ENCODE peak calls at places on chromosomes 13 and 19, in eight cellular contexts. One of them, this sample, is unnamed.

GRCh38 chr19:9061879-9062278 is 25.0 kb upstream of the OR1M1 start:
- DNase-seq in CD8-positive, alpha-beta T cell: no peak
- DNase-seq in right cardiac atrium: no peak
- DNase-seq in GM23248: no peak
- DNase-seq in heart right ventricle: no peak
- DNase-seq in SK-N-SH: no peak
- DNase-seq in left ventricle myocardium inferior: no peak
- DNase-seq in fibroblast of lung: no peak
- DNase-seq in this sample: no peak

GRCh38 chr19:49676136-49676689 is 858 bp upstream of the PRMT1 start:
- DNase-seq in left ventricle myocardium inferior: peak; percentile 86
- DNase-seq in right cardiac atrium: peak; percentile 91
- DNase-seq in CD8-positive, alpha-beta T cell: peak; percentile 44
- DNase-seq in GM23248: peak; percentile 93
- DNase-seq in SK-N-SH: peak; percentile 83
- DNase-seq in fibroblast of lung: peak; percentile 97
- DNase-seq in heart right ventricle: peak; percentile 80
- DNase-seq in this sample: peak; percentile 83

GRCh38 chr13:32846556-32846955 is 169.7 kb upstream of the KL start:
- DNase-seq in SK-N-SH: no peak
- DNase-seq in GM23248: no peak
- DNase-seq in fibroblast of lung: no peak
- DNase-seq in CD8-positive, alpha-beta T cell: no peak
- DNase-seq in left ventricle myocardium inferior: no peak
- DNase-seq in right cardiac atrium: no peak
- DNase-seq in heart right ventricle: no peak
- DNase-seq in this sample: no peak

GRCh38 chr19:29489182-29489951 is 36.4 kb upstream of the VSTM2B start:
- DNase-seq in right cardiac atrium: no peak
- DNase-seq in SK-N-SH: no peak
- DNase-seq in heart right ventricle: no peak
- DNase-seq in left ventricle myocardium inferior: no peak
- DNase-seq in GM23248: no peak
- DNase-seq in fibroblast of lung: no peak
- DNase-seq in CD8-positive, alpha-beta T cell: no peak
- DNase-seq in this sample: peak; percentile 25

GRCh38 chr13:102643656-102644055 is 46.9 kb downstream of the TPP2 start:
- DNase-seq in right cardiac atrium: no peak
- DNase-seq in heart right ventricle: no peak
- DNase-seq in SK-N-SH: no peak
- DNase-seq in left ventricle myocardium inferior: no peak
- DNase-seq in GM23248: no peak
- DNase-seq in CD8-positive, alpha-beta T cell: no peak
- DNase-seq in fibroblast of lung: no peak
- DNase-seq in this sample: no peak

GRCh38 chr19:49338691-49339363 is 3.6 kb downstream of the CD37 start:
- DNase-seq in CD8-positive, alpha-beta T cell: no peak
- DNase-seq in fibroblast of lung: peak; percentile 19
- DNase-seq in heart right ventricle: peak; percentile 73
- DNase-seq in right cardiac atrium: peak; percentile 89
- DNase-seq in GM23248: peak; percentile 55
- DNase-seq in left ventricle myocardium inferior: peak; percentile 75
- DNase-seq in SK-N-SH: peak; percentile 68
- DNase-seq in this sample: peak; percentile 58

GRCh38 chr13:113742000-113742441 is 17.0 kb upstream of the TMEM255B start:
- DNase-seq in CD8-positive, alpha-beta T cell: peak; percentile 8
- DNase-seq in heart right ventricle: no peak
- DNase-seq in fibroblast of lung: peak; percentile 78
- DNase-seq in GM23248: peak; percentile 84
- DNase-seq in SK-N-SH: peak; percentile 82
- DNase-seq in right cardiac atrium: peak; percentile 80
- DNase-seq in left ventricle myocardium inferior: no peak
- DNase-seq in this sample: no peak

GRCh38 chr19:13267131-13267530 is 116.9 kb downstream of the IER2 start:
- DNase-seq in right cardiac atrium: no peak
- DNase-seq in GM23248: no peak
- DNase-seq in left ventricle myocardium inferior: no peak
- DNase-seq in fibroblast of lung: no peak
- DNase-seq in SK-N-SH: no peak
- DNase-seq in heart right ventricle: no peak
- DNase-seq in CD8-positive, alpha-beta T cell: no peak
- DNase-seq in this sample: no peak

GRCh38 chr19:42568006-42568405 is 26.7 kb downstream of the CEACAM8 start:
- DNase-seq in right cardiac atrium: no peak
- DNase-seq in fibroblast of lung: no peak
- DNase-seq in heart right ventricle: no peak
- DNase-seq in GM23248: no peak
- DNase-seq in SK-N-SH: no peak
- DNase-seq in left ventricle myocardium inferior: no peak
- DNase-seq in CD8-positive, alpha-beta T cell: no peak
- DNase-seq in this sample: no peak

GRCh38 chr13:101917475-101917810 is 465.0 kb downstream of the ITGBL1 start:
- DNase-seq in GM23248: no peak
- DNase-seq in left ventricle myocardium inferior: no peak
- DNase-seq in right cardiac atrium: no peak
- DNase-seq in CD8-positive, alpha-beta T cell: no peak
- DNase-seq in heart right ventricle: no peak
- DNase-seq in fibroblast of lung: no peak
- DNase-seq in SK-N-SH: peak; percentile 54
- DNase-seq in this sample: no peak

GRCh38 chr13:44373601-44374347 is at the start of gene SERP2:
- DNase-seq in SK-N-SH: peak; percentile 97
- DNase-seq in heart right ventricle: peak; percentile 46
- DNase-seq in CD8-positive, alpha-beta T cell: no peak
- DNase-seq in fibroblast of lung: peak; percentile 46
- DNase-seq in right cardiac atrium: peak; percentile 77
- DNase-seq in GM23248: peak; percentile 43
- DNase-seq in left ventricle myocardium inferior: peak; percentile 42
- DNase-seq in this sample: no peak

GRCh38 chr19:17687857-17688784 is at the start of gene UNC13A:
- DNase-seq in right cardiac atrium: peak; percentile 77
- DNase-seq in fibroblast of lung: peak; percentile 20
- DNase-seq in SK-N-SH: peak; percentile 96
- DNase-seq in heart right ventricle: peak; percentile 56
- DNase-seq in GM23248: peak; percentile 58
- DNase-seq in left ventricle myocardium inferior: peak; percentile 40
- DNase-seq in CD8-positive, alpha-beta T cell: peak; percentile 1
- DNase-seq in this sample: no peak

GRCh38 chr19:47473336-47473735 is 1.6 kb upstream of the SLC8A2 start:
- DNase-seq in SK-N-SH: no peak
- DNase-seq in left ventricle myocardium inferior: no peak
- DNase-seq in GM23248: no peak
- DNase-seq in fibroblast of lung: no peak
- DNase-seq in right cardiac atrium: no peak
- DNase-seq in heart right ventricle: no peak
- DNase-seq in CD8-positive, alpha-beta T cell: no peak
- DNase-seq in this sample: no peak

GRCh38 chr19:58056261-58056660 is 2.8 kb upstream of the ZNF135 start:
- DNase-seq in right cardiac atrium: no peak
- DNase-seq in CD8-positive, alpha-beta T cell: no peak
- DNase-seq in heart right ventricle: no peak
- DNase-seq in fibroblast of lung: no peak
- DNase-seq in left ventricle myocardium inferior: no peak
- DNase-seq in SK-N-SH: no peak
- DNase-seq in GM23248: no peak
- DNase-seq in this sample: no peak

GRCh38 chr19:28406237-28406596 is 806.7 kb downstream of the UQCRFS1 start:
- DNase-seq in right cardiac atrium: no peak
- DNase-seq in fibroblast of lung: no peak
- DNase-seq in left ventricle myocardium inferior: no peak
- DNase-seq in SK-N-SH: no peak
- DNase-seq in GM23248: no peak
- DNase-seq in heart right ventricle: no peak
- DNase-seq in CD8-positive, alpha-beta T cell: no peak
- DNase-seq in this sample: no peak

GRCh38 chr19:5001547-5002131 is 32.7 kb downstream of the KDM4B start:
- DNase-seq in SK-N-SH: peak; percentile 69
- DNase-seq in left ventricle myocardium inferior: no peak
- DNase-seq in heart right ventricle: no peak
- DNase-seq in GM23248: peak; percentile 81
- DNase-seq in fibroblast of lung: peak; percentile 63
- DNase-seq in CD8-positive, alpha-beta T cell: peak; percentile 4
- DNase-seq in right cardiac atrium: peak; percentile 25
- DNase-seq in this sample: no peak

GRCh38 chr19:42176649-42176989 is 40.9 kb downstream of the DEDD2 start:
- DNase-seq in CD8-positive, alpha-beta T cell: no peak
- DNase-seq in fibroblast of lung: no peak
- DNase-seq in right cardiac atrium: no peak
- DNase-seq in SK-N-SH: peak; percentile 82
- DNase-seq in heart right ventricle: no peak
- DNase-seq in GM23248: peak; percentile 75
- DNase-seq in left ventricle myocardium inferior: no peak
- DNase-seq in this sample: no peak

GRCh38 chr13:49681837-49682236 is 9.4 kb downstream of the EBPL start:
- DNase-seq in SK-N-SH: no peak
- DNase-seq in left ventricle myocardium inferior: no peak
- DNase-seq in fibroblast of lung: peak; percentile 15
- DNase-seq in right cardiac atrium: no peak
- DNase-seq in heart right ventricle: no peak
- DNase-seq in CD8-positive, alpha-beta T cell: no peak
- DNase-seq in GM23248: peak; percentile 39
- DNase-seq in this sample: no peak

GRCh38 chr19:7921302-7921954 is 1.3 kb downstream of the SNAPC2 start:
- DNase-seq in GM23248: no peak
- DNase-seq in CD8-positive, alpha-beta T cell: no peak
- DNase-seq in heart right ventricle: no peak
- DNase-seq in right cardiac atrium: no peak
- DNase-seq in fibroblast of lung: no peak
- DNase-seq in SK-N-SH: no peak
- DNase-seq in left ventricle myocardium inferior: no peak
- DNase-seq in this sample: no peak

GRCh38 chr19:7920520-7921301 is 573 bp downstream of the SNAPC2 start:
- DNase-seq in SK-N-SH: peak; percentile 97
- DNase-seq in right cardiac atrium: peak; percentile 100
- DNase-seq in heart right ventricle: peak; percentile 100
- DNase-seq in CD8-positive, alpha-beta T cell: peak; percentile 100
- DNase-seq in fibroblast of lung: peak; percentile 98
- DNase-seq in GM23248: peak; percentile 100
- DNase-seq in left ventricle myocardium inferior: peak; percentile 100
- DNase-seq in this sample: peak; percentile 100

GRCh38 chr19:7923295-7924191 is 2.4 kb downstream of the CTXN1 start:
- DNase-seq in fibroblast of lung: no peak
- DNase-seq in left ventricle myocardium inferior: no peak
- DNase-seq in SK-N-SH: no peak
- DNase-seq in heart right ventricle: no peak
- DNase-seq in right cardiac atrium: peak; percentile 58
- DNase-seq in GM23248: no peak
- DNase-seq in CD8-positive, alpha-beta T cell: no peak
- DNase-seq in this sample: no peak

GRCh38 chr19:7922841-7923205 is 2.7 kb downstream of the SNAPC2 start:
- DNase-seq in right cardiac atrium: peak; percentile 60
- DNase-seq in fibroblast of lung: no peak
- DNase-seq in GM23248: no peak
- DNase-seq in CD8-positive, alpha-beta T cell: no peak
- DNase-seq in SK-N-SH: no peak
- DNase-seq in left ventricle myocardium inferior: no peak
- DNase-seq in heart right ventricle: no peak
- DNase-seq in this sample: no peak

GRCh38 chr19:7921955-7922840 is 2.1 kb downstream of the SNAPC2 start:
- DNase-seq in left ventricle myocardium inferior: no peak
- DNase-seq in fibroblast of lung: no peak
- DNase-seq in heart right ventricle: no peak
- DNase-seq in SK-N-SH: no peak
- DNase-seq in CD8-positive, alpha-beta T cell: no peak
- DNase-seq in GM23248: no peak
- DNase-seq in right cardiac atrium: peak; percentile 59
- DNase-seq in this sample: no peak
- H3K4me3 ChIP-seq in left ventricle myocardium inferior: peak overlapping the region; percentile 81
- H3K4me3 ChIP-seq in fibroblast of lung: no peak overlapping the region
- H3K4me3 ChIP-seq in heart right ventricle: peak overlapping the region; percentile 74
- H3K4me3 ChIP-seq in SK-N-SH: peak overlapping the region; percentile 50
- H3K4me3 ChIP-seq in CD8-positive, alpha-beta T cell: no peak overlapping the region
- H3K4me3 ChIP-seq in GM23248: peak overlapping the region; percentile 80
- H3K4me3 ChIP-seq in right cardiac atrium: no peak overlapping the region
- H3K4me3 ChIP-seq in this sample: peak overlapping the region; percentile 72

DNA sequence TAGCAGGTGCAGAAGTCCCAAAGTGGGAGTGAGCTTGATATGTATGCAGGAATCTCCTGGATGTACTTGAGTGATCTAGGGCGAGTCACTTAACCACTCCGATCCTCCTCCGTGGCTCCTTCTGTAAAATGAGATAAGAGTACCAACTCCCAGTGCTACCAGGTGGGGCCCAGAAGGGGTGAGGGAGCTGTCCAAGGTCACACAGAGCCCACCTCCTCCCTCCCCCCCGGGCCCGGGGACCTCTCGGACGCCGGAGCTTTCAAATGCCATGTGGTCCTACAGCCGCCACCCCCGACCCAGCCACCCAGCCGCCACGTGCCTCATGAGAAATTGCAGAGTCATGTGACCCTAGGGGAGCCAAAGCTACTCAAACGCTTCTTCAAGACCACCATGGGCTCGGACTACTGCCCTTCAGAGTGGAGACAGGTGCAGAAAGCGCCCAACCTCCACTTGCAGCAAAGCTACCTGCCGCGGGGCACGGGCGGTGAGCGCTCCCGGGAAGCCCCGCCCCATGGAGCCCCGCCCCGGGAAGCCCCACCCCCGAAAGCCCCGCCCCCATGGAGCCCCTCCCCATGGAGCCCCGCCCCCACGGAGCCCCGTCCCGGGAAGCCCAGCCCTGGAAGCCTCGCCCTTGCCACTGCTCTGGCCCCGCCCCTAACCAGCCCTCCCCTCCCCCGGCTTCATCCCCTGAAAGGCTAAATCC is 10.1 kb upstream of the ZNF358 start:
- DNase-seq in heart right ventricle: no peak
- DNase-seq in left ventricle myocardium inferior: no peak
- DNase-seq in GM23248: peak; percentile 56
- DNase-seq in fibroblast of lung: no peak
- DNase-seq in right cardiac atrium: peak; percentile 66
- DNase-seq in CD8-positive, alpha-beta T cell: no peak
- DNase-seq in SK-N-SH: peak; percentile 95
- DNase-seq in this sample: no peak
- H3K27ac ChIP-seq in heart right ventricle: no peak overlapping the region
- H3K27ac ChIP-seq in left ventricle myocardium inferior: no peak overlapping the region
- H3K27ac ChIP-seq in GM23248: no peak overlapping the region
- H3K27ac ChIP-seq in fibroblast of lung: no peak overlapping the region
- H3K27ac ChIP-seq in right cardiac atrium: no peak overlapping the region
- H3K27ac ChIP-seq in CD8-positive, alpha-beta T cell: no peak overlapping the region
- H3K27ac ChIP-seq in SK-N-SH: no peak overlapping the region
- H3K27ac ChIP-seq in this sample: no peak overlapping the region

GRCh38 chr19:3058821-3059314 is 3.4 kb downstream of the TLE5 start:
- DNase-seq in fibroblast of lung: no peak
- DNase-seq in GM23248: no peak
- DNase-seq in right cardiac atrium: no peak
- DNase-seq in left ventricle myocardium inferior: no peak
- DNase-seq in SK-N-SH: no peak
- DNase-seq in CD8-positive, alpha-beta T cell: no peak
- DNase-seq in heart right ventricle: no peak
- DNase-seq in this sample: no peak
- H3K4me1 ChIP-seq in fibroblast of lung: peaks cover 8% of the 10 kb centered on the region
- H3K4me1 ChIP-seq in GM23248: no peaks in the 10 kb centered on the region
- H3K4me1 ChIP-seq in right cardiac atrium: peaks cover 11% of the 10 kb centered on the region
- H3K4me1 ChIP-seq in left ventricle myocardium inferior: peaks cover 75% of the 10 kb centered on the region
- H3K4me1 ChIP-seq in SK-N-SH: peaks cover 3% of the 10 kb centered on the region
- H3K4me1 ChIP-seq in CD8-positive, alpha-beta T cell: peaks cover 79% of the 10 kb centered on the region
- H3K4me1 ChIP-seq in heart right ventricle: peaks cover 60% of the 10 kb centered on the region
- H3K4me1 ChIP-seq in this sample: peaks cover 35% of the 10 kb centered on the region

GRCh38 chr13:59806801-59807200 is 356.9 kb downstream of the DIAPH3 start:
- DNase-seq in right cardiac atrium: no peak
- DNase-seq in fibroblast of lung: no peak
- DNase-seq in CD8-positive, alpha-beta T cell: no peak
- DNase-seq in SK-N-SH: no peak
- DNase-seq in left ventricle myocardium inferior: no peak
- DNase-seq in heart right ventricle: no peak
- DNase-seq in GM23248: no peak
- DNase-seq in this sample: no peak

GRCh38 chr13:59809564-59809963 is 354.2 kb downstream of the DIAPH3 start:
- DNase-seq in fibroblast of lung: no peak
- DNase-seq in left ventricle myocardium inferior: no peak
- DNase-seq in right cardiac atrium: no peak
- DNase-seq in heart right ventricle: no peak
- DNase-seq in GM23248: no peak
- DNase-seq in SK-N-SH: no peak
- DNase-seq in CD8-positive, alpha-beta T cell: no peak
- DNase-seq in this sample: no peak
- H3K4me3 ChIP-seq in fibroblast of lung: no peak overlapping the region
- H3K4me3 ChIP-seq in left ventricle myocardium inferior: no peak overlapping the region
- H3K4me3 ChIP-seq in right cardiac atrium: no peak overlapping the region
- H3K4me3 ChIP-seq in heart right ventricle: no peak overlapping the region
- H3K4me3 ChIP-seq in GM23248: no peak overlapping the region
- H3K4me3 ChIP-seq in SK-N-SH: no peak overlapping the region
- H3K4me3 ChIP-seq in CD8-positive, alpha-beta T cell: no peak overlapping the region
- H3K4me3 ChIP-seq in this sample: no peak overlapping the region